ENCODE peak calls at places on chromosomes 11 and 22, in nine cellular contexts. E is AG04450, G is cardiac fibroblast, Q is neural progenitor cell, J is H9, X is tibial artery, D is stomach, Y is cardiac muscle cell, R is fibroblast of villous mesenchyme. S is an unnamed sample.

GRCh38 chr11:36657610-36658225 is 59.7 kb upstream of the RAG2 start:
- DNase-seq in E (no peak), G (no peak), Q (no peak), J (no peak), X (no peak), D (no peak), Y (no peak), R (no peak), S (no peak)

GRCh38 chr11:60122414-60123036 is 34.1 kb downstream of the MS4A2 start:
- DNase-seq in E (no peak), G (no peak), Q (no peak), J (no peak), X (no peak), D (no peak), Y (no peak), R (no peak), S (no peak)

GRCh38 chr11:111429066-111429506 is 50.0 kb upstream of the POU2AF1 start:
- DNase-seq in E (no peak), G (peak), Q (peak), J (peak), X (peak), D (peak), Y (peak), R (peak), S (peak)

GRCh38 chr11:73218106-73218829 is at the start of gene P2RY2:
- DNase-seq in E (no peak), G (peak), Q (peak), J (peak), X (peak), D (peak), Y (peak), R (peak), S (peak)

GRCh38 chr22:41526802-41527799 is 17.2 kb downstream of the POLR3H start:
- DNase-seq in E (no peak), G (peak), Q (peak), J (peak), X (no peak), D (peak), Y (peak), R (peak), S (no peak)

GRCh38 chr11:74681686-74682651 is 49.3 kb downstream of the CHRDL2 start:
- DNase-seq in E (no peak), G (no peak), Q (no peak), J (peak), X (peak), D (peak), Y (no peak), R (no peak), S (peak)

GRCh38 chr11:79440451-79441158 is at the start of gene TENM4:
- DNase-seq in E (peak), G (peak), Q (peak), J (peak), X (peak), D (peak), Y (peak), R (peak), S (peak)

GRCh38 chr11:3131330-3131941 is 33.7 kb downstream of the OSBPL5 start:
- DNase-seq in E (no peak), G (no peak), Q (no peak), J (no peak), X (no peak), D (no peak), Y (no peak), R (no peak), S (no peak)

GRCh38 chr22:23268139-23268712 is 87.9 kb downstream of the BCR start:
- DNase-seq in E (no peak), G (no peak), Q (no peak), J (no peak), X (no peak), D (no peak), Y (no peak), R (no peak), S (no peak)

GRCh38 chr11:23903044-23903704 is 593.7 kb upstream of the LUZP2 start:
- DNase-seq in E (peak), G (peak), Q (no peak), J (no peak), X (no peak), D (no peak), Y (peak), R (peak), S (no peak)

GRCh38 chr11:106482920-106483761 is 405.7 kb downstream of the AASDHPPT start:
- DNase-seq in E (peak), G (peak), Q (peak), J (no peak), X (no peak), D (no peak), Y (peak), R (peak), S (no peak)

GRCh38 chr11:27012254-27012921 is 18.5 kb downstream of the FIBIN start:
- DNase-seq in E (peak), G (peak), Q (peak), J (no peak), X (no peak), D (no peak), Y (peak), R (peak), S (no peak)

GRCh38 chr11:124724854-124725718 is 14.7 kb upstream of the NRGN start:
- DNase-seq in E (no peak), G (no peak), Q (no peak), J (peak), X (no peak), D (no peak), Y (no peak), R (no peak), S (no peak)

GRCh38 chr22:48974443-48975251 is 853.0 kb downstream of the BRD1 start:
- DNase-seq in E (no peak), G (no peak), Q (peak), J (peak), X (no peak), D (no peak), Y (no peak), R (no peak), S (peak)

GRCh38 chr11:100525635-100526034 is 161.5 kb upstream of the ARHGAP42 start:
- DNase-seq in E (no peak), G (no peak), Q (peak), J (peak), X (no peak), D (no peak), Y (no peak), R (peak), S (no peak)

GRCh38 chr22:22424210-22424800 is 84.2 kb downstream of the ZNF280B start:
- DNase-seq in E (no peak), G (no peak), Q (peak), J (peak), X (no peak), D (no peak), Y (peak), R (peak), S (no peak)

GRCh38 chr11:108775324-108775723 is 110.5 kb downstream of the DDX10 start:
- DNase-seq in E (no peak), G (no peak), Q (no peak), J (no peak), X (no peak), D (no peak), Y (no peak), R (no peak), S (no peak)

GRCh38 chr22:28414017-28414416 is 265.6 kb downstream of the TTC28 start:
- DNase-seq in E (no peak), G (peak), Q (no peak), J (no peak), X (no peak), D (no peak), Y (peak), R (no peak), S (no peak)

GRCh38 chr22:35835267-35835997 is 117.8 kb downstream of the APOL5 start:
- DNase-seq in E (no peak), G (no peak), Q (no peak), J (no peak), X (no peak), D (no peak), Y (no peak), R (peak), S (no peak)

GRCh38 chr11:10628506-10629236 is 60.2 kb upstream of the LYVE1 start:
- DNase-seq in E (no peak), G (no peak), Q (no peak), J (no peak), X (no peak), D (no peak), Y (no peak), R (no peak), S (peak)

GRCh38 chr11:78030429-78031325 is 7.6 kb upstream of the KCTD14 start:
- DNase-seq in E (no peak), G (peak), Q (peak), J (no peak), X (no peak), D (peak), Y (peak), R (no peak), S (no peak)

GRCh38 chr11:118001494-118001971 is 15.3 kb downstream of the IL10RA start:
- DNase-seq in E (no peak), G (no peak), Q (no peak), J (no peak), X (no peak), D (no peak), Y (no peak), R (no peak), S (peak)

GRCh38 chr11:112784323-112785073 is 176.7 kb upstream of the NCAM1 start:
- DNase-seq in E (no peak), G (peak), Q (peak), J (no peak), X (peak), D (no peak), Y (peak), R (peak), S (peak)

GRCh38 chr11:133968300-133968699 is 11.5 kb upstream of the IGSF9B start:
- DNase-seq in E (no peak), G (no peak), Q (peak), J (peak), X (no peak), D (no peak), Y (no peak), R (no peak), S (no peak)

GRCh38 chr11:133964946-133965632 is 8.3 kb upstream of the IGSF9B start:
- DNase-seq in E (no peak), G (peak), Q (no peak), J (no peak), X (peak), D (no peak), Y (peak), R (peak), S (peak)

GRCh38 chr11:133966147-133966546 is 9.4 kb upstream of the IGSF9B start:
- DNase-seq in E (no peak), G (no peak), Q (peak), J (no peak), X (no peak), D (no peak), Y (no peak), R (no peak), S (no peak)

GRCh38 chr11:133967599-133968238 is 11.0 kb upstream of the IGSF9B start:
- DNase-seq in E (no peak), G (no peak), Q (no peak), J (no peak), X (no peak), D (no peak), Y (no peak), R (no peak), S (no peak)

DNA sequence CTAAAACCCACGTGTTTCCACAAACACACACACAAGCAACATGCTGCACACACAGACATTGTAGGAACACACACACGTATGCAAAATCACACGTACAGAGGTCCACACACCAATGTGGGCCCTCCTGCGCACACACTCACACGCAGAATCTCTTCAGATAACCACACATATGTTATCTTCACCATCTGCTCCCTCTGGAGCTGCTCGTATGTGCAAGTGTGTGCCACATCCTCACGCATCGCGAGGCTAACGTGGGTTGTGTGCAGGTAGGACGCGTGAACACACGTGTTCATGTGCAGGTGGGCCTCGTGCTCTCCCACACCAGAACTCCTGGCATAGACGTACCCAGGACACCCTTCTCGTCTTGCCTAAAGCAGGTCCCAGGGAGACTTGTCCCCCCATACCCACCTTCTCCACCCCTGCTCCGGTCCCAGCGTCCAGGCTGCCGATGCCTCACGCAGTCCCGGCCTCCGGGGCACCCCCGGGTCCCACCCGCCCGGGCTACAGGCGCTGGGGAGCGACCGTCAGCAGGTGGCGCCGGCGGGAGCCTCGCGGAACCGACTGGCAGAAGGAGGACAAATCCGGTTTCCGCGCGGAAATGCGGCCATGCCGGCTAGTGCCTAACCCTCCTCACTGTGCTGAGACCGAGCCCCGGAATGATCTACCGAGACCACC is 10.3 kb upstream of the IGSF9B start:
- DNase-seq in E (no peak), G (no peak), Q (peak), J (peak), X (no peak), D (peak), Y (peak), R (peak), S (no peak)
- TF ChIP-seq CTCF in E (peak), G (no peak), Q (peak), J (peak), X (peak), D (peak), Y (peak), R (peak), S (no peak)

GRCh38 chr11:119100246-119100959 is 1.2 kb downstream of the DPAGT1 start:
- DNase-seq in E (no peak), G (peak), Q (peak), J (no peak), X (no peak), D (no peak), Y (peak), R (peak), S (no peak)
- TF ChIP-seq CTCF in E (peak), G (peak), Q (peak), J (peak), X (no peak), D (no peak), Y (peak), R (peak), S (no peak)

DNA sequence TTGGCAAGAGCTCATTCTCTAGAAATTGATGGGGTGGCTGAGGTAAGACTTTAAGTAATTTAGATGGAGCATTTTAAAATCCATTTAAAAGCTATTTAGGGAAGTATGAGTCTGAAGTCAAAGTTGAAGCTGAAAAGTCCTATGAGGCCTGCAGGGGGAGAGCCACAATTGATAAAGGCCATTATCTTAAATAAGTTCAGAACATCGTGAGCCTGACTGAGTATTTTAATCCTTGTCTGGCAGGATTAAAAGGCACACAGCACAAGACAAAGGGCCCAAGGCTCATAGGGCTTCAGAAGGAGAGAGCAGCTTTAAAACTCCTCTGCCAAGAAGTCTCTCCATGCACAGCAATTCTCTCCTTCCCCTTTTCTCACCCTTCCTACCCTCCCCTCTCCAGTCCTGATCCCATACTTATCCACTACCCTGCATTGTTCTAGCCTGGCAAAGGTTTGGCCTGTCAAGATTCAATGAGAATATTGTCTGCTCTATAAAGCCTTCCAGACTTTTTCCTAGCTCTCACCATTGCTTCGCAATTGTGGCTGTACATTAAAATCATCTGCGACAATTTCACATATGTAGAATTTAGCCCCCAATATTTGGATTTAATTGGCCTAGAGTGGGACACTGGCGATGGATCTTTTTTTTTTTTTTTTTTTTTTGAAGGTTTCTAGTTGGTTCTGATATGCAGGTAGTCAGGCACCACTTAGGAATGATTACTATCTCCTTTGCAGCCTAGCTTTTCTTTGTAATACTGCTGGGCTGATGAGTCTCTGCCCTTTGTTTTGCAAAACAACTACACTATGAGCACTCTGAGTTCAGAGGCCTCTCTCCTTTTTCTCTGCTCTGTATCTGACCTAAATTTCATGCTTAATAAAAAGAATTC is 1312.8 kb downstream of the FAM181B start:
- DNase-seq in E (no peak), G (no peak), Q (peak), J (peak), X (no peak), D (no peak), Y (no peak), R (no peak), S (no peak)
- TF ChIP-seq CTCF in E (no peak), G (no peak), Q (peak), J (peak), X (no peak), D (no peak), Y (no peak), R (no peak), S (no peak)

DNA sequence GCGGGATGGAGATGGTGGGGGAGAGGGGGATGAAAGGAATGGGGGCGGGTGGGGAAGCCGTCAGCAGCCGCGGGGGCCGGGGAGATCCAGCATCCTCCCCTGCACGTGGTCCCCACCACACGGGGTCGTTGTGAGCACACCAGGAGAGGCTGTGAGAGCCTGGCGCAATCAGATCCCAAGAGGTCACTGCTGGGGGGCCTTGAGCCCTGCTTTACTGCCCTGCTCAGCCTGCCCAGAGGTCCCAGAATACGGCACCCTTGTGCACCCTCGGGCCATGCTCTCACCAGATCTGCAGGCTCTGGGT is 7.4 kb downstream of the CABP7 start:
- DNase-seq in E (no peak), G (peak), Q (peak), J (peak), X (peak), D (peak), Y (peak), R (peak), S (no peak)
- TF ChIP-seq CTCF in E (peak), G (peak), Q (peak), J (peak), X (no peak), D (no peak), Y (peak), R (peak), S (no peak)

GRCh38 chr11:18010271-18010670 is 2.6 kb downstream of the SERGEF start:
- DNase-seq in E (no peak), G (no peak), Q (no peak), J (no peak), X (no peak), D (no peak), Y (peak), R (no peak), S (no peak)
- TF ChIP-seq CTCF in E (no peak), G (no peak), Q (no peak), J (no peak), X (no peak), D (no peak), Y (no peak), R (no peak), S (no peak)

DNA sequence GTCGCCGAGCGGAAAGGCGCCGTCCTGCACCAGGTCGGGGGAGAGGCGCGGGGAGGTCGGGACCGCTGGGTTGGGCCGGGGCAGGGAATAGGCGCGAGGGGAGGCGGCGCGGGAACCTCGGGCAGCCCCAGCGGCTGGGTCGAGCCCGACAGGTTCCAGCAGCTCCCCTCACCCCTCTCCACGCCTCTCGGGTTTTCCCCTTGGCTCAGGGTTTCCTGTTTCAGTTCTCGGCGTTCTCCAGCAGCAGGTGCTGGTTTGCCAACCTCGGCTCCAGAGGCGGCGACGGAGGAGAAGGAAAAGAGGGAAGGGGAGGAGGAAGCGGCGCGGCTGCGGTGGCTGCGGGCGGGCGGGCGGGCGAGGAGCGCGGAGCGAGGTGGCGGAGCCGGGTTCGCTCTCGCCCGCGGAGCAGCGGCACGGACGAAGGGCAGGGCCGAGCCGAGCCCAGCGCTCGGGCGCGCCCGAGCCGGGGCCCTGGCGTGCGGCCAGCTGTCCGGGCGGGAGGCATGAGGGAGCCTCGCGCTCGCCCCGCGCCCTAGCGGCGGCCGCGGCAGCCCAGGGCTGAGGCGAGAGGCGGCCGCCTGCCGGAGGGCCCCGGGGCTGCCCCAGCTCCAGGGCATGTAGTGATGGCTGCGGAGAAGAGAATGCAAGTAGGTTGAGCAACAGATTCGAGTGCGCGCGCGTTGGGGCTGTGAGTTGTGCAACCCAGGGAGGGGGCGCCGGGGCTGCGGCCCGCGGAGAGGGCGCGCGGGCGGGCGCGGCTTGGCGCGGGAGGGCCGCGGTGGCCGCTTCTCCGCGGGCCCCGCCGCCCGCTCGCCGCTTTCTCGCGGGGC is at the start of gene ZC3H12C:
- DNase-seq in E (peak), G (peak), Q (peak), J (peak), X (peak), D (peak), Y (peak), R (peak), S (peak)
- TF ChIP-seq CTCF in E (peak), G (peak), Q (peak), J (peak), X (peak), D (peak), Y (peak), R (peak), S (no peak)